ENCODE peak calls at places on chromosome 14, in four cellular contexts. One of them, this sample, is unnamed.

GRCh38 chr14:77248666-77249065 is 22.3 kb downstream of the NGB start:
- DNase-seq in H1: no peak
- DNase-seq in breast epithelium: no peak
- DNase-seq in foreskin fibroblast: no peak
- DNase-seq in this sample: no peak

GRCh38 chr14:91754819-91755218 is 22.9 kb upstream of the CATSPERB start:
- DNase-seq in breast epithelium: no peak
- DNase-seq in foreskin fibroblast: no peak
- DNase-seq in H1: no peak
- DNase-seq in this sample: no peak

GRCh38 chr14:91388551-91388975 is 29.1 kb downstream of the CCDC88C start:
- DNase-seq in foreskin fibroblast: peak
- DNase-seq in breast epithelium: no peak
- DNase-seq in H1: no peak
- DNase-seq in this sample: no peak

GRCh38 chr14:92495041-92495440 is 18.5 kb upstream of the RIN3 start:
- DNase-seq in H1: no peak
- DNase-seq in breast epithelium: peak
- DNase-seq in foreskin fibroblast: peak
- DNase-seq in this sample: peak

GRCh38 chr14:98962118-98962517 is 309.9 kb downstream of the BCL11B start:
- DNase-seq in H1: no peak
- DNase-seq in breast epithelium: no peak
- DNase-seq in foreskin fibroblast: no peak
- DNase-seq in this sample: no peak

GRCh38 chr14:69570836-69571330 is 3.8 kb downstream of the CCDC177 start:
- DNase-seq in H1: no peak
- DNase-seq in breast epithelium: no peak
- DNase-seq in foreskin fibroblast: no peak
- DNase-seq in this sample: no peak

GRCh38 chr14:21494902-21495762 is 16.0 kb downstream of the METTL3 start:
- DNase-seq in H1: no peak
- DNase-seq in breast epithelium: no peak
- DNase-seq in foreskin fibroblast: peak
- DNase-seq in this sample: no peak

GRCh38 chr14:65095633-65096205 is 6.6 kb downstream of the MAX start:
- DNase-seq in foreskin fibroblast: peak
- DNase-seq in breast epithelium: peak
- DNase-seq in H1: no peak
- DNase-seq in this sample: no peak

GRCh38 chr14:43476822-43477221 is 1030.3 kb downstream of the FSCB start:
- DNase-seq in foreskin fibroblast: no peak
- DNase-seq in breast epithelium: no peak
- DNase-seq in H1: no peak
- DNase-seq in this sample: no peak

GRCh38 chr14:38016497-38016896 is 191.2 kb upstream of the SSTR1 start:
- DNase-seq in breast epithelium: no peak
- DNase-seq in H1: no peak
- DNase-seq in foreskin fibroblast: peak
- DNase-seq in this sample: no peak
- TF ChIP-seq CTCF in breast epithelium: no peak
- TF ChIP-seq CTCF in H1: peak
- TF ChIP-seq CTCF in foreskin fibroblast: peak
- TF ChIP-seq CTCF in this sample: peak

GRCh38 chr14:100386121-100386520 is 63.0 kb downstream of the SLC25A47 start:
- DNase-seq in H1: no peak
- DNase-seq in foreskin fibroblast: no peak
- DNase-seq in breast epithelium: no peak
- DNase-seq in this sample: no peak

GRCh38 chr14:100384277-100384676 is 61.1 kb downstream of the SLC25A47 start:
- DNase-seq in breast epithelium: no peak
- DNase-seq in H1: no peak
- DNase-seq in foreskin fibroblast: no peak
- DNase-seq in this sample: no peak

GRCh38 chr14:100386846-100387245 is 63.7 kb downstream of the SLC25A47 start:
- DNase-seq in breast epithelium: no peak
- DNase-seq in H1: no peak
- DNase-seq in foreskin fibroblast: no peak
- DNase-seq in this sample: no peak

GRCh38 chr14:100383727-100384158 is 60.6 kb downstream of the SLC25A47 start:
- DNase-seq in H1: no peak
- DNase-seq in foreskin fibroblast: peak
- DNase-seq in breast epithelium: no peak
- DNase-seq in this sample: no peak

DNA sequence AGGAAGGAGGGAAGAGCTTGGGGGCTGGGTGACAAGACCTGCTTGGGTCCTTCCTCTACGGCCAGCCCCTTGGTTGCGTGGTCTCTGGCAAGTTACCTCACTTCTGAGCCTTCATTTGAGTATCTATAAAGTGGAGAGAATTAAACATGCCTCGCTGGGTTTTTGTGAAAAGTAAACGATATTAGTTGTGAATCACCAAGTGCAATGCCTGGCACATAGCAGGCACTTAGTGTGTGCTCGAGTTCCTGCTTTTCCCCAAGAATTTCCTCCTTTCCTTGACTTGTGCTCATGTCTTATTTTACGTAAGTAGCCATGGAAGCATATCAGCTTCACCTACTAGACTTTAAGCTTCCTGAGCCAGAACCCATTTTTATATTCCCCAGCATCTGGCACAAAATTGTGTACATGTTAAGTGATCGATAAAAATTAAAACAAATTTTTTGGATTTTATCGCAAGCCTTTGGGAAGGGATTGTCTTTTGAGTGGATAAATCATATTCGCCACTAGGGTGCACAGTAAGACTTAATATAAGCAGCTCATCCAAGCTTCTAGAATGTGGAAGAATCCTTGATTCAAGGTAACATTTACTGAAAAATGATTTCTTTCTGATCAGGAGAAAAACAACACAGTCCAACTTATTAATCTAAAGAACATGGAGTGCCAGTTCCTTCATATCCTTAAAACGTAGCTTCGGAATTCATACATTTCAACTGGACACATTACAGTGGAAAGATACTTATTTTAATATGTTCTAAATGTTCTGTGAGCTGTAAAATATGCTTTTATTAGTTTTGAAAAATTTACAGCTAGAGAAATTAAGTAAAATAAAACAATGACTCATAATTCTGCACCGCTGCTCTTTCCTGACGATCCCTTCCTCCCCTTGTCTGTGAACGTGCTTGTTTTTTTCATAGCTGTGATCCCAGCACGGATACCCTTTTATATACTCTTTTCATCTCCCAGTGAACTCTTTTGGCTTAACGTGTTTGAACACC is 62.0 kb downstream of the SLC25A47 start:
- DNase-seq in H1: no peak
- DNase-seq in foreskin fibroblast: peak
- DNase-seq in breast epithelium: no peak
- DNase-seq in this sample: no peak
- TF ChIP-seq CTCF in H1: no peak
- TF ChIP-seq CTCF in foreskin fibroblast: peak
- TF ChIP-seq CTCF in breast epithelium: no peak
- TF ChIP-seq CTCF in this sample: peak

GRCh38 chr14:97179573-97179972 is 382.4 kb downstream of the VRK1 start:
- DNase-seq in foreskin fibroblast: no peak
- DNase-seq in breast epithelium: no peak
- DNase-seq in H1: no peak
- DNase-seq in this sample: no peak

GRCh38 chr14:97177016-97177415 is 379.8 kb downstream of the VRK1 start:
- DNase-seq in breast epithelium: no peak
- DNase-seq in foreskin fibroblast: no peak
- DNase-seq in H1: no peak
- DNase-seq in this sample: no peak

GRCh38 chr14:97177635-97178034 is 380.5 kb downstream of the VRK1 start:
- DNase-seq in H1: no peak
- DNase-seq in foreskin fibroblast: no peak
- DNase-seq in breast epithelium: no peak
- DNase-seq in this sample: no peak

GRCh38 chr14:97178781-97179180 is 381.6 kb downstream of the VRK1 start:
- DNase-seq in foreskin fibroblast: no peak
- DNase-seq in H1: no peak
- DNase-seq in breast epithelium: no peak
- DNase-seq in this sample: no peak

GRCh38 chr14:97180304-97181200 is 383.4 kb downstream of the VRK1 start:
- DNase-seq in breast epithelium: no peak
- DNase-seq in H1: no peak
- DNase-seq in foreskin fibroblast: peak
- DNase-seq in this sample: no peak
- TF ChIP-seq CTCF in breast epithelium: no peak
- TF ChIP-seq CTCF in H1: no peak
- TF ChIP-seq CTCF in foreskin fibroblast: peak
- TF ChIP-seq CTCF in this sample: no peak

DNA sequence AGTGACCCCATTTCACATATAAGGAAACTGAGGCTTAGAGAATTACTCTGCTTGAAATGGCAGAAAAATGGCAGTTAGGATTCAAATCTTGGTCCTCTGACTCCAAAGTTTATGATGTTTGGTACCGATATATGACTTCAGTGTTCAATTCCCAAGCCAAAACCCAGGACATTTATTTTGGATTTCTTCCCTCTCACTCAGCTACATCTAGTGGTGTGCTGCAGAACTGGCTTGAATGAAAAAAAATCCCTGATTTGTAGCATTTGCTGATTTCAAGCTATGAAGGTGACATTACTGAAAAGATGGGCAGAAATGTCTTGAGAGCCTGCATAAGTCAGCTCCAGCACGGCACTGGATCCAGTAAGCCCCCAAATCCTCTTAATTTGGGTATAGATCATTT is 106.4 kb downstream of the EFCAB11 start:
- DNase-seq in H1: no peak
- DNase-seq in breast epithelium: no peak
- DNase-seq in foreskin fibroblast: peak
- DNase-seq in this sample: no peak
- TF ChIP-seq CTCF in H1: no peak
- TF ChIP-seq CTCF in breast epithelium: no peak
- TF ChIP-seq CTCF in foreskin fibroblast: peak
- TF ChIP-seq CTCF in this sample: peak

GRCh38 chr14:46651526-46652144 is at the start of gene RPL10L:
- DNase-seq in breast epithelium: no peak
- DNase-seq in H1: peak
- DNase-seq in foreskin fibroblast: no peak
- DNase-seq in this sample: no peak
- TF ChIP-seq CTCF in breast epithelium: no peak
- TF ChIP-seq CTCF in H1: peak
- TF ChIP-seq CTCF in foreskin fibroblast: no peak
- TF ChIP-seq CTCF in this sample: peak

GRCh38 chr14:35826218-35826951 is at the start of gene BRMS1L:
- DNase-seq in breast epithelium: peak
- DNase-seq in foreskin fibroblast: peak
- DNase-seq in H1: peak
- DNase-seq in this sample: peak
- TF ChIP-seq CTCF in breast epithelium: no peak
- TF ChIP-seq CTCF in foreskin fibroblast: no peak
- TF ChIP-seq CTCF in H1: no peak
- TF ChIP-seq CTCF in this sample: no peak

GRCh38 chr14:74508292-74508731 is 14.7 kb downstream of the ISCA2 start:
- DNase-seq in breast epithelium: peak
- DNase-seq in foreskin fibroblast: peak
- DNase-seq in H1: no peak
- DNase-seq in this sample: peak
- TF ChIP-seq CTCF in breast epithelium: no peak
- TF ChIP-seq CTCF in foreskin fibroblast: peak
- TF ChIP-seq CTCF in H1: no peak
- TF ChIP-seq CTCF in this sample: peak

DNA sequence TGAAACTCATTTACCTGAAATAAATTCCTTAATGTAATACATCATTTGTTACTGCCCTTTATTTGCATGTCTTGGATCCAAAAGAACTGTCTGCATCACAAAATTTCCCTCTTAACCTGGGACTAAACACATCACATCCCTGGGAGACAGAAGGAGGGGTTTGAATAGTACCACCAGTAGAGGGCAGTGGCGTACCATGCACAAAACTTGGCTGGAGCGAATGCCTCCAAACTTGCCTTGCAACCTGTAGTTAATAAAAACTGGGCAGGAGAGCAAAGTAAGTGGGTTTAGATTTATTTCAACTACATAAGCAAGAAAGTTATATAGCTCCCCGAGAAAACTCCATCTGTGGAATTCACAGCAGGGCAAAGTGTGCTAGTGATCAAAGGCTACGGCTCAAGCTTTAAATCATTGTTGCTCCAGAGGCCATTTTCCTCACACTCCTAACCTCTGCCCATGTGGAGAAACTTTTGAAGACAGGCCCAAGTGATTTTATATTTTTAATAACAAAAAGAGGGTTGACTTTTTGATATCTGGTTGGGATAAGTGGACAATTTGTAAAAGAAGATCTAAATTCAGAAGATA is 1176.7 kb upstream of the SEL1L start:
- DNase-seq in breast epithelium: peak
- DNase-seq in H1: peak
- DNase-seq in foreskin fibroblast: peak
- DNase-seq in this sample: peak
- TF ChIP-seq CTCF in breast epithelium: no peak
- TF ChIP-seq CTCF in H1: peak
- TF ChIP-seq CTCF in foreskin fibroblast: peak
- TF ChIP-seq CTCF in this sample: peak

DNA sequence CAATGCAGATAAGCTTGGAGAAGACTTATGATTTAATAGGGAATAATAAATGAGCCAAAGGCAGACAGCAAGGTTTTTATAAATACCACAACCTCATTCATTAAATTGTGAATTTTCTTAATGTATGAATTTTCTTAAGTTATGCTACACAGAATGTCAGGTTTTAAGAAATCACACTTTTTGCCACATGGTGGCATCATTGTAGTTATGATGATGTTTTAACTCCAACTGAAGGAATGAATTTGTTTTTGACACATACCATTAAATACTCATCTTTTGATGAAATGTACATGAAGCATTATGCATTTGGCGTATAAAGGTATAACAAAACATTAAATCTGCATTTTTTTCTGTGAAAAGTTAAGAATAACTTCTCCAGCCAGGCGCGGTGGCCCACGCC is 524.1 kb upstream of the FBXO33 start:
- DNase-seq in breast epithelium: no peak
- DNase-seq in H1: no peak
- DNase-seq in foreskin fibroblast: no peak
- DNase-seq in this sample: no peak
- TF ChIP-seq CTCF in breast epithelium: no peak
- TF ChIP-seq CTCF in H1: no peak
- TF ChIP-seq CTCF in foreskin fibroblast: no peak
- TF ChIP-seq CTCF in this sample: peak